ENCODE peak calls at places on chromosome 10, in six cellular contexts. One of them, this sample, is unnamed.

GRCh38 chr10:77516575-77516974 is 121.0 kb downstream of the KCNMA1 start:
- DNase-seq in aorta: peak; percentile 60
- DNase-seq in NCI-H1436: no peak
- DNase-seq in NCI-H1092 treated with DMSO at 0.1 percent for 48 hours: no peak
- DNase-seq in T-cell: no peak
- DNase-seq in OCI-LY7: no peak
- DNase-seq in this sample: no peak

GRCh38 chr10:113480828-113481502 is 71.9 kb upstream of the HABP2 start:
- DNase-seq in aorta: no peak
- DNase-seq in NCI-H1436: no peak
- DNase-seq in NCI-H1092 treated with DMSO at 0.1 percent for 48 hours: peak; percentile 84
- DNase-seq in T-cell: no peak
- DNase-seq in OCI-LY7: no peak
- DNase-seq in this sample: no peak

GRCh38 chr10:865257-865656 is 66.2 kb downstream of the LARP4B start:
- DNase-seq in aorta: no peak
- DNase-seq in NCI-H1436: no peak
- DNase-seq in NCI-H1092 treated with DMSO at 0.1 percent for 48 hours: no peak
- DNase-seq in T-cell: no peak
- DNase-seq in OCI-LY7: no peak
- DNase-seq in this sample: no peak

GRCh38 chr10:5895804-5896203 is 5.8 kb downstream of the FBH1 start:
- DNase-seq in aorta: no peak
- DNase-seq in NCI-H1436: no peak
- DNase-seq in NCI-H1092 treated with DMSO at 0.1 percent for 48 hours: no peak
- DNase-seq in T-cell: no peak
- DNase-seq in OCI-LY7: peak; percentile 61
- DNase-seq in this sample: no peak

GRCh38 chr10:118017850-118018249 is 28.9 kb downstream of the RAB11FIP2 start:
- DNase-seq in aorta: no peak
- DNase-seq in NCI-H1436: no peak
- DNase-seq in NCI-H1092 treated with DMSO at 0.1 percent for 48 hours: no peak
- DNase-seq in T-cell: no peak
- DNase-seq in OCI-LY7: no peak
- DNase-seq in this sample: no peak

GRCh38 chr10:17228081-17229015 is at the start of gene VIM:
- DNase-seq in aorta: peak; percentile 98
- DNase-seq in NCI-H1436: no peak
- DNase-seq in NCI-H1092 treated with DMSO at 0.1 percent for 48 hours: no peak
- DNase-seq in T-cell: peak; percentile 66
- DNase-seq in OCI-LY7: peak; percentile 48
- DNase-seq in this sample: no peak

GRCh38 chr10:99965700-99966099 is 44.0 kb downstream of the DNMBP start:
- DNase-seq in aorta: no peak
- DNase-seq in NCI-H1436: no peak
- DNase-seq in NCI-H1092 treated with DMSO at 0.1 percent for 48 hours: no peak
- DNase-seq in T-cell: no peak
- DNase-seq in OCI-LY7: no peak
- DNase-seq in this sample: no peak

GRCh38 chr10:86367339-86367951 is 850 bp upstream of the GRID1 start:
- DNase-seq in aorta: peak; percentile 83
- DNase-seq in NCI-H1436: no peak
- DNase-seq in NCI-H1092 treated with DMSO at 0.1 percent for 48 hours: no peak
- DNase-seq in T-cell: no peak
- DNase-seq in OCI-LY7: no peak
- DNase-seq in this sample: no peak

GRCh38 chr10:13234172-13234571 is at the start of gene UCMA:
- DNase-seq in aorta: no peak
- DNase-seq in NCI-H1436: no peak
- DNase-seq in NCI-H1092 treated with DMSO at 0.1 percent for 48 hours: no peak
- DNase-seq in T-cell: no peak
- DNase-seq in OCI-LY7: no peak
- DNase-seq in this sample: no peak

GRCh38 chr10:78023741-78024140 is 5.6 kb downstream of the POLR3A start:
- DNase-seq in aorta: no peak
- DNase-seq in NCI-H1436: no peak
- DNase-seq in NCI-H1092 treated with DMSO at 0.1 percent for 48 hours: no peak
- DNase-seq in T-cell: no peak
- DNase-seq in OCI-LY7: no peak
- DNase-seq in this sample: no peak

GRCh38 chr10:110432814-110433565 is 64.7 kb upstream of the DUSP5 start:
- DNase-seq in aorta: no peak
- DNase-seq in NCI-H1436: no peak
- DNase-seq in NCI-H1092 treated with DMSO at 0.1 percent for 48 hours: no peak
- DNase-seq in T-cell: no peak
- DNase-seq in OCI-LY7: no peak
- DNase-seq in this sample: no peak

GRCh38 chr10:79381804-79382221 is 34.5 kb downstream of the PPIF start:
- DNase-seq in aorta: peak; percentile 93
- DNase-seq in NCI-H1436: no peak
- DNase-seq in NCI-H1092 treated with DMSO at 0.1 percent for 48 hours: no peak
- DNase-seq in T-cell: no peak
- DNase-seq in OCI-LY7: no peak
- DNase-seq in this sample: no peak

GRCh38 chr10:133168617-133169031 is 8.6 kb downstream of the KNDC1 start:
- DNase-seq in aorta: no peak
- DNase-seq in NCI-H1436: no peak
- DNase-seq in NCI-H1092 treated with DMSO at 0.1 percent for 48 hours: no peak
- DNase-seq in T-cell: no peak
- DNase-seq in OCI-LY7: no peak
- DNase-seq in this sample: no peak

GRCh38 chr10:89393898-89394297 is 1.5 kb downstream of the IFIT1 start:
- DNase-seq in aorta: no peak
- DNase-seq in NCI-H1436: no peak
- DNase-seq in NCI-H1092 treated with DMSO at 0.1 percent for 48 hours: no peak
- DNase-seq in T-cell: no peak
- DNase-seq in OCI-LY7: no peak
- DNase-seq in this sample: no peak

This sample was measured in NCI-H2227 treated with DMSO at 0.1 percent for 48 hours.